ENCODE peak calls at places on chromosomes 4 and X, in six cellular contexts. One of them, this sample, is unnamed.

GRCh38 chr4:182449960-182450359 is 206.8 kb downstream of the TENM3 start:
- DNase-seq in HuH-7.5: no peak
- DNase-seq in activated CD4-positive, alpha-beta T cell treated with anti-CD3 and anti-CD28 coated beads, Interleukin-2, amount 10 ng/mL, durations not matched to agents 7 days and 5 days: no peak
- DNase-seq in AG20443: no peak
- DNase-seq in activated T-helper 1 cell treated with anti-CD3 and anti-CD28 coated beads, Interleukin-2, amount 50 U/mL, for 16 hours: no peak
- DNase-seq in ELF-1: no peak
- DNase-seq in this sample: no peak

GRCh38 chrX:43586855-43587254 is 69.2 kb upstream of the MAOA start:
- DNase-seq in HuH-7.5: no peak
- DNase-seq in activated CD4-positive, alpha-beta T cell treated with anti-CD3 and anti-CD28 coated beads, Interleukin-2, amount 10 ng/mL, durations not matched to agents 7 days and 5 days: no peak
- DNase-seq in AG20443: no peak
- DNase-seq in activated T-helper 1 cell treated with anti-CD3 and anti-CD28 coated beads, Interleukin-2, amount 50 U/mL, for 16 hours: no peak
- DNase-seq in ELF-1: no peak
- DNase-seq in this sample: no peak

GRCh38 chr4:73446336-73446938 is 10.4 kb downstream of the AFP start:
- DNase-seq in HuH-7.5: no peak
- DNase-seq in activated CD4-positive, alpha-beta T cell treated with anti-CD3 and anti-CD28 coated beads, Interleukin-2, amount 10 ng/mL, durations not matched to agents 7 days and 5 days: peak
- DNase-seq in AG20443: peak
- DNase-seq in activated T-helper 1 cell treated with anti-CD3 and anti-CD28 coated beads, Interleukin-2, amount 50 U/mL, for 16 hours: no peak
- DNase-seq in ELF-1: no peak
- DNase-seq in this sample: peak

GRCh38 chrX:43958529-43958928 is 14.7 kb downstream of the NDP start:
- DNase-seq in HuH-7.5: peak
- DNase-seq in activated CD4-positive, alpha-beta T cell treated with anti-CD3 and anti-CD28 coated beads, Interleukin-2, amount 10 ng/mL, durations not matched to agents 7 days and 5 days: peak
- DNase-seq in AG20443: peak
- DNase-seq in activated T-helper 1 cell treated with anti-CD3 and anti-CD28 coated beads, Interleukin-2, amount 50 U/mL, for 16 hours: no peak
- DNase-seq in ELF-1: peak
- DNase-seq in this sample: peak

GRCh38 chrX:9724711-9725110 is 40.9 kb downstream of the GPR143 start:
- DNase-seq in HuH-7.5: no peak
- DNase-seq in activated CD4-positive, alpha-beta T cell treated with anti-CD3 and anti-CD28 coated beads, Interleukin-2, amount 10 ng/mL, durations not matched to agents 7 days and 5 days: no peak
- DNase-seq in AG20443: no peak
- DNase-seq in activated T-helper 1 cell treated with anti-CD3 and anti-CD28 coated beads, Interleukin-2, amount 50 U/mL, for 16 hours: no peak
- DNase-seq in ELF-1: no peak
- DNase-seq in this sample: no peak

GRCh38 chr4:19382993-19383392 is 868.7 kb upstream of the SLIT2 start:
- DNase-seq in HuH-7.5: no peak
- DNase-seq in activated CD4-positive, alpha-beta T cell treated with anti-CD3 and anti-CD28 coated beads, Interleukin-2, amount 10 ng/mL, durations not matched to agents 7 days and 5 days: no peak
- DNase-seq in AG20443: peak
- DNase-seq in activated T-helper 1 cell treated with anti-CD3 and anti-CD28 coated beads, Interleukin-2, amount 50 U/mL, for 16 hours: no peak
- DNase-seq in ELF-1: no peak
- DNase-seq in this sample: no peak

GRCh38 chrX:54807524-54808108 is at the start of gene MAGED2:
- DNase-seq in HuH-7.5: no peak
- DNase-seq in activated CD4-positive, alpha-beta T cell treated with anti-CD3 and anti-CD28 coated beads, Interleukin-2, amount 10 ng/mL, durations not matched to agents 7 days and 5 days: peak
- DNase-seq in AG20443: peak
- DNase-seq in activated T-helper 1 cell treated with anti-CD3 and anti-CD28 coated beads, Interleukin-2, amount 50 U/mL, for 16 hours: peak
- DNase-seq in ELF-1: peak
- DNase-seq in this sample: peak

GRCh38 chr4:158038718-158039117 is 134.1 kb downstream of the GASK1B start:
- DNase-seq in HuH-7.5: no peak
- DNase-seq in activated CD4-positive, alpha-beta T cell treated with anti-CD3 and anti-CD28 coated beads, Interleukin-2, amount 10 ng/mL, durations not matched to agents 7 days and 5 days: no peak
- DNase-seq in AG20443: no peak
- DNase-seq in activated T-helper 1 cell treated with anti-CD3 and anti-CD28 coated beads, Interleukin-2, amount 50 U/mL, for 16 hours: no peak
- DNase-seq in ELF-1: no peak
- DNase-seq in this sample: no peak

GRCh38 chr4:119139316-119139715 is 3.7 kb downstream of the MYOZ2 start:
- DNase-seq in HuH-7.5: no peak
- DNase-seq in activated CD4-positive, alpha-beta T cell treated with anti-CD3 and anti-CD28 coated beads, Interleukin-2, amount 10 ng/mL, durations not matched to agents 7 days and 5 days: no peak
- DNase-seq in AG20443: no peak
- DNase-seq in activated T-helper 1 cell treated with anti-CD3 and anti-CD28 coated beads, Interleukin-2, amount 50 U/mL, for 16 hours: no peak
- DNase-seq in ELF-1: no peak
- DNase-seq in this sample: no peak

GRCh38 chrX:103151799-103152198 is 58.9 kb upstream of the NXF3 start:
- DNase-seq in HuH-7.5: no peak
- DNase-seq in activated CD4-positive, alpha-beta T cell treated with anti-CD3 and anti-CD28 coated beads, Interleukin-2, amount 10 ng/mL, durations not matched to agents 7 days and 5 days: no peak
- DNase-seq in AG20443: no peak
- DNase-seq in activated T-helper 1 cell treated with anti-CD3 and anti-CD28 coated beads, Interleukin-2, amount 50 U/mL, for 16 hours: no peak
- DNase-seq in ELF-1: no peak
- DNase-seq in this sample: no peak

GRCh38 chr4:8047837-8048678 is 108.4 kb upstream of the AFAP1 start:
- DNase-seq in HuH-7.5: no peak
- DNase-seq in activated CD4-positive, alpha-beta T cell treated with anti-CD3 and anti-CD28 coated beads, Interleukin-2, amount 10 ng/mL, durations not matched to agents 7 days and 5 days: no peak
- DNase-seq in AG20443: no peak
- DNase-seq in activated T-helper 1 cell treated with anti-CD3 and anti-CD28 coated beads, Interleukin-2, amount 50 U/mL, for 16 hours: no peak
- DNase-seq in ELF-1: no peak
- DNase-seq in this sample: no peak

GRCh38 chr4:151604238-151604637 is 156.6 kb downstream of the GATB start:
- DNase-seq in HuH-7.5: no peak
- DNase-seq in activated CD4-positive, alpha-beta T cell treated with anti-CD3 and anti-CD28 coated beads, Interleukin-2, amount 10 ng/mL, durations not matched to agents 7 days and 5 days: no peak
- DNase-seq in AG20443: peak
- DNase-seq in activated T-helper 1 cell treated with anti-CD3 and anti-CD28 coated beads, Interleukin-2, amount 50 U/mL, for 16 hours: no peak
- DNase-seq in ELF-1: peak
- DNase-seq in this sample: no peak

GRCh38 chr4:187972135-187972534 is 23.4 kb upstream of the ZFP42 start:
- DNase-seq in HuH-7.5: no peak
- DNase-seq in activated CD4-positive, alpha-beta T cell treated with anti-CD3 and anti-CD28 coated beads, Interleukin-2, amount 10 ng/mL, durations not matched to agents 7 days and 5 days: no peak
- DNase-seq in AG20443: no peak
- DNase-seq in activated T-helper 1 cell treated with anti-CD3 and anti-CD28 coated beads, Interleukin-2, amount 50 U/mL, for 16 hours: no peak
- DNase-seq in ELF-1: no peak
- DNase-seq in this sample: no peak

GRCh38 chrX:134734343-134735001 is 76.2 kb upstream of the PLAC1 start:
- DNase-seq in HuH-7.5: no peak
- DNase-seq in activated CD4-positive, alpha-beta T cell treated with anti-CD3 and anti-CD28 coated beads, Interleukin-2, amount 10 ng/mL, durations not matched to agents 7 days and 5 days: no peak
- DNase-seq in AG20443: no peak
- DNase-seq in activated T-helper 1 cell treated with anti-CD3 and anti-CD28 coated beads, Interleukin-2, amount 50 U/mL, for 16 hours: no peak
- DNase-seq in ELF-1: no peak
- DNase-seq in this sample: no peak

GRCh38 chr4:175509320-175509719 is 302.7 kb downstream of the GPM6A start:
- DNase-seq in HuH-7.5: peak
- DNase-seq in activated CD4-positive, alpha-beta T cell treated with anti-CD3 and anti-CD28 coated beads, Interleukin-2, amount 10 ng/mL, durations not matched to agents 7 days and 5 days: no peak
- DNase-seq in AG20443: no peak
- DNase-seq in activated T-helper 1 cell treated with anti-CD3 and anti-CD28 coated beads, Interleukin-2, amount 50 U/mL, for 16 hours: no peak
- DNase-seq in ELF-1: peak
- DNase-seq in this sample: peak

GRCh38 chr4:141352328-141352727 is 131.6 kb downstream of the ZNF330 start:
- DNase-seq in HuH-7.5: no peak
- DNase-seq in activated CD4-positive, alpha-beta T cell treated with anti-CD3 and anti-CD28 coated beads, Interleukin-2, amount 10 ng/mL, durations not matched to agents 7 days and 5 days: no peak
- DNase-seq in AG20443: no peak
- DNase-seq in activated T-helper 1 cell treated with anti-CD3 and anti-CD28 coated beads, Interleukin-2, amount 50 U/mL, for 16 hours: no peak
- DNase-seq in ELF-1: no peak
- DNase-seq in this sample: no peak

GRCh38 chrX:107845625-107846024 is 20.0 kb downstream of the MID2 start:
- DNase-seq in HuH-7.5: no peak
- DNase-seq in activated CD4-positive, alpha-beta T cell treated with anti-CD3 and anti-CD28 coated beads, Interleukin-2, amount 10 ng/mL, durations not matched to agents 7 days and 5 days: no peak
- DNase-seq in AG20443: no peak
- DNase-seq in activated T-helper 1 cell treated with anti-CD3 and anti-CD28 coated beads, Interleukin-2, amount 50 U/mL, for 16 hours: no peak
- DNase-seq in ELF-1: no peak
- DNase-seq in this sample: no peak

GRCh38 chr4:2689825-2690700 is 66.1 kb downstream of the TNIP2 start:
- DNase-seq in HuH-7.5: no peak
- DNase-seq in activated CD4-positive, alpha-beta T cell treated with anti-CD3 and anti-CD28 coated beads, Interleukin-2, amount 10 ng/mL, durations not matched to agents 7 days and 5 days: no peak
- DNase-seq in AG20443: no peak
- DNase-seq in activated T-helper 1 cell treated with anti-CD3 and anti-CD28 coated beads, Interleukin-2, amount 50 U/mL, for 16 hours: no peak
- DNase-seq in ELF-1: no peak
- DNase-seq in this sample: no peak

GRCh38 chr4:149897784-149898183 is 82.1 kb upstream of the IQCM start:
- DNase-seq in HuH-7.5: peak
- DNase-seq in activated CD4-positive, alpha-beta T cell treated with anti-CD3 and anti-CD28 coated beads, Interleukin-2, amount 10 ng/mL, durations not matched to agents 7 days and 5 days: no peak
- DNase-seq in AG20443: no peak
- DNase-seq in activated T-helper 1 cell treated with anti-CD3 and anti-CD28 coated beads, Interleukin-2, amount 50 U/mL, for 16 hours: no peak
- DNase-seq in ELF-1: no peak
- DNase-seq in this sample: no peak

GRCh38 chrX:107599371-107599970 is 28.8 kb upstream of the PRPS1 start:
- DNase-seq in HuH-7.5: no peak
- DNase-seq in activated CD4-positive, alpha-beta T cell treated with anti-CD3 and anti-CD28 coated beads, Interleukin-2, amount 10 ng/mL, durations not matched to agents 7 days and 5 days: no peak
- DNase-seq in AG20443: peak
- DNase-seq in activated T-helper 1 cell treated with anti-CD3 and anti-CD28 coated beads, Interleukin-2, amount 50 U/mL, for 16 hours: no peak
- DNase-seq in ELF-1: peak
- DNase-seq in this sample: peak

GRCh38 chr4:168884251-168885124 is 125.6 kb downstream of the CBR4 start:
- DNase-seq in HuH-7.5: no peak
- DNase-seq in activated CD4-positive, alpha-beta T cell treated with anti-CD3 and anti-CD28 coated beads, Interleukin-2, amount 10 ng/mL, durations not matched to agents 7 days and 5 days: no peak
- DNase-seq in AG20443: no peak
- DNase-seq in activated T-helper 1 cell treated with anti-CD3 and anti-CD28 coated beads, Interleukin-2, amount 50 U/mL, for 16 hours: no peak
- DNase-seq in ELF-1: no peak
- DNase-seq in this sample: no peak

GRCh38 chr4:152100378-152101201 is 339.8 kb upstream of the GATB start:
- DNase-seq in HuH-7.5: no peak
- DNase-seq in activated CD4-positive, alpha-beta T cell treated with anti-CD3 and anti-CD28 coated beads, Interleukin-2, amount 10 ng/mL, durations not matched to agents 7 days and 5 days: peak
- DNase-seq in AG20443: no peak
- DNase-seq in activated T-helper 1 cell treated with anti-CD3 and anti-CD28 coated beads, Interleukin-2, amount 50 U/mL, for 16 hours: peak
- DNase-seq in ELF-1: no peak
- DNase-seq in this sample: no peak

GRCh38 chrX:1661048-1661921 is 46.4 kb downstream of the ASMT start:
- DNase-seq in HuH-7.5: no peak
- DNase-seq in activated CD4-positive, alpha-beta T cell treated with anti-CD3 and anti-CD28 coated beads, Interleukin-2, amount 10 ng/mL, durations not matched to agents 7 days and 5 days: peak
- DNase-seq in AG20443: no peak
- DNase-seq in activated T-helper 1 cell treated with anti-CD3 and anti-CD28 coated beads, Interleukin-2, amount 50 U/mL, for 16 hours: no peak
- DNase-seq in ELF-1: peak
- DNase-seq in this sample: peak

GRCh38 chr4:145406970-145407369 is 74.7 kb upstream of the SMAD1 start:
- DNase-seq in HuH-7.5: no peak
- DNase-seq in activated CD4-positive, alpha-beta T cell treated with anti-CD3 and anti-CD28 coated beads, Interleukin-2, amount 10 ng/mL, durations not matched to agents 7 days and 5 days: no peak
- DNase-seq in AG20443: no peak
- DNase-seq in activated T-helper 1 cell treated with anti-CD3 and anti-CD28 coated beads, Interleukin-2, amount 50 U/mL, for 16 hours: no peak
- DNase-seq in ELF-1: no peak
- DNase-seq in this sample: no peak